ENCODE peak calls at places on chromosomes 13 and 19, in five cellular contexts. X, G, D, B and Y are unnamed samples.

GRCh38 chr19:42478765-42479307 is 36.1 kb upstream of the CXCL17 start:
- DNase-seq in X (no peak), D (no peak), B (no peak), G (no peak), Y (no peak)

GRCh38 chr19:41531438-41532311 is 44.3 kb upstream of the CEACAM21 start:
- DNase-seq in G (no peak), X (peak), D (peak), B (peak), Y (no peak)

GRCh38 chr19:42024622-42025111 is 30.6 kb upstream of the ATP1A3 start:
- DNase-seq in G (peak), X (no peak), D (peak), B (no peak), Y (no peak)

GRCh38 chr19:43422000-43422688 is 7.5 kb downstream of the TEX101 start:
- DNase-seq in X (no peak), D (no peak), G (no peak), B (no peak), Y (no peak)

GRCh38 chr13:56009418-56009817 is 1131.3 kb upstream of the PRR20A start:
- DNase-seq in G (no peak), X (no peak), D (no peak), B (no peak), Y (no peak)

GRCh38 chr13:77702364-77702763 is 4.9 kb downstream of the SLAIN1 start:
- DNase-seq in B (no peak), X (no peak), D (no peak), G (no peak), Y (no peak)

GRCh38 chr19:3471954-3472655 is 8.2 kb downstream of the SMIM24 start:
- DNase-seq in G (peak), X (peak), D (peak), B (no peak), Y (no peak)

GRCh38 chr19:35742121-35742724 is at the start of gene IGFLR1:
- DNase-seq in D (peak), X (peak), G (no peak), B (no peak), Y (no peak)

GRCh38 chr19:18176367-18177310 is 3.0 kb downstream of the IFI30 start:
- DNase-seq in X (no peak), B (no peak), G (no peak), D (no peak), Y (no peak)

GRCh38 chr19:10228925-10229324 is 2.2 kb downstream of the S1PR2 start:
- DNase-seq in X (peak), G (peak), B (peak), D (no peak), Y (peak)